ENCODE peak calls at places on chromosomes 6 and 20, in five cellular contexts. K, Z, R, S and Y are unnamed samples.
A peak's percentile ranks its signal among the peaks of the same experiment; 100 is the strongest.

GRCh38 chr20:48489046-48489463 is 338.7 kb downstream of the PREX1 start:
- DNase-seq in Z (no peak), R (peak; percentile 40), S (no peak), K (no peak), Y (no peak)

GRCh38 chr6:52514514-52514913 is 62.3 kb downstream of the TRAM2 start:
- DNase-seq in K (no peak), S (no peak), Z (no peak), R (no peak), Y (no peak)

GRCh38 chr6:166483556-166484250 is 101.0 kb upstream of the MPC1 start:
- DNase-seq in K (no peak), R (no peak), S (no peak), Z (peak; percentile 38), Y (no peak)

GRCh38 chr6:168225471-168225901 is 94.1 kb downstream of the DACT2 start:
- DNase-seq in S (no peak), Z (no peak), R (no peak), K (no peak), Y (no peak)

GRCh38 chr6:113697642-113698410 is 159.3 kb upstream of the MARCKS start:
- DNase-seq in S (peak; percentile 31), Z (no peak), K (no peak), R (no peak), Y (no peak)

GRCh38 chr20:59063358-59064213 is 21.0 kb upstream of the PRELID3B start:
- DNase-seq in S (no peak), R (no peak), Z (no peak), K (no peak), Y (no peak)

GRCh38 chr6:71392286-71392685 is 103.7 kb downstream of the OGFRL1 start:
- DNase-seq in Z (no peak), R (no peak), S (no peak), K (no peak), Y (no peak)

GRCh38 chr20:3721912-3722311 is 9.5 kb upstream of the SIGLEC1 start:
- DNase-seq in K (no peak), S (no peak), R (no peak), Z (no peak), Y (no peak)

GRCh38 chr20:36606171-36607116 is 865 bp downstream of the RAB5IF start:
- DNase-seq in S (peak; percentile 46), K (no peak), Z (peak; percentile 71), R (no peak), Y (no peak)

GRCh38 chr6:9062581-9062980 is 627.2 kb upstream of the SLC35B3 start:
- DNase-seq in R (no peak), K (no peak), Z (no peak), S (no peak), Y (no peak)

GRCh38 chr20:46060975-46061374 is 28.8 kb downstream of the NCOA5 start:
- DNase-seq in K (no peak), Z (no peak), R (no peak), S (no peak), Y (no peak)

GRCh38 chr6:43871933-43872332 is 101.9 kb downstream of the VEGFA start:
- DNase-seq in S (no peak), K (no peak), R (no peak), Z (no peak), Y (no peak)

GRCh38 chr6:46815130-46815529 is 21.9 kb downstream of the MEP1A start:
- DNase-seq in K (no peak), S (no peak), R (no peak), Z (no peak), Y (no peak)

GRCh38 chr6:26613717-26614683 is 17.2 kb downstream of the ABT1 start:
- DNase-seq in S (no peak), Z (no peak), R (no peak), K (no peak), Y (no peak)

GRCh38 chr20:20731945-20732296 is 19.5 kb upstream of the RALGAPA2 start:
- DNase-seq in R (no peak), K (no peak), Z (no peak), S (no peak), Y (no peak)

GRCh38 chr6:166678426-166678825 is 51.4 kb upstream of the RPS6KA2 start:
- DNase-seq in R (no peak), Z (no peak), S (no peak), K (no peak), Y (no peak)

GRCh38 chr6:41683460-41684310 is 45.4 kb downstream of the MDFI start:
- DNase-seq in Z (peak; percentile 92), S (peak; percentile 82), R (peak; percentile 22), K (peak; percentile 44), Y (peak; percentile 94)

GRCh38 chr6:27890351-27891299 is 21.6 kb downstream of the OR2B2 start:
- DNase-seq in K (peak; percentile 82), Z (peak; percentile 74), R (no peak), S (peak; percentile 93), Y (no peak)

GRCh38 chr6:130163261-130163660 is 59.5 kb downstream of the SAMD3 start:
- DNase-seq in Z (no peak), S (no peak), K (no peak), R (no peak), Y (no peak)

GRCh38 chr6:21230536-21230935 is 363.0 kb upstream of the SOX4 start:
- DNase-seq in S (no peak), K (no peak), R (no peak), Z (no peak), Y (no peak)

GRCh38 chr6:159174263-159174974 is 5.2 kb downstream of the FNDC1 start:
- DNase-seq in K (peak; percentile 17), S (peak; percentile 71), R (peak; percentile 22), Z (peak; percentile 87), Y (peak; percentile 37)

GRCh38 chr20:32464401-32465091 is 106.4 kb downstream of the ASXL1 start:
- DNase-seq in R (no peak), S (no peak), Z (no peak), K (no peak), Y (no peak)

GRCh38 chr6:24426729-24427446 is 24.2 kb downstream of the MRS2 start:
- DNase-seq in Z (no peak), R (no peak), S (no peak), K (no peak), Y (no peak)

GRCh38 chr6:98769546-98769945 is 64.8 kb upstream of the POU3F2 start:
- DNase-seq in K (no peak), R (no peak), S (no peak), Z (no peak), Y (no peak)

GRCh38 chr6:72321741-72322140 is 300.1 kb upstream of the KCNQ5 start:
- DNase-seq in S (no peak), K (no peak), R (no peak), Z (no peak), Y (no peak)

GRCh38 chr6:135319819-135320218 is 138.7 kb downstream of the MYB start:
- DNase-seq in K (no peak), R (no peak), Z (no peak), S (no peak), Y (no peak)